ENCODE peak calls at places on chromosomes 6 and 20, in four cellular contexts. One of them, this sample, is unnamed.

GRCh38 chr6:18328549-18328922 is 58.6 kb upstream of the RNF144B start:
- DNase-seq in effector memory CD8-positive, alpha-beta T cell: no peak
- DNase-seq in AG09309: no peak
- DNase-seq in NCI-H345: no peak
- DNase-seq in this sample: peak; percentile 33

GRCh38 chr6:93621400-93621799 is 202.0 kb upstream of the EPHA7 start:
- DNase-seq in effector memory CD8-positive, alpha-beta T cell: no peak
- DNase-seq in AG09309: no peak
- DNase-seq in NCI-H345: no peak
- DNase-seq in this sample: no peak

GRCh38 chr6:144931172-144932035 is 646.3 kb downstream of the UTRN start:
- DNase-seq in effector memory CD8-positive, alpha-beta T cell: peak; percentile 7
- DNase-seq in NCI-H345: peak; percentile 8
- DNase-seq in AG09309: no peak
- DNase-seq in this sample: no peak

GRCh38 chr6:49336514-49337131 is 126.4 kb downstream of the MMUT start:
- DNase-seq in NCI-H345: no peak
- DNase-seq in effector memory CD8-positive, alpha-beta T cell: no peak
- DNase-seq in AG09309: peak; percentile 46
- DNase-seq in this sample: peak; percentile 36

GRCh38 chr6:25835442-25836283 is 3.8 kb upstream of the SLC17A1 start:
- DNase-seq in effector memory CD8-positive, alpha-beta T cell: no peak
- DNase-seq in AG09309: no peak
- DNase-seq in NCI-H345: no peak
- DNase-seq in this sample: no peak

GRCh38 chr6:33607784-33608161 is 13.3 kb upstream of the ITPR3 start:
- DNase-seq in effector memory CD8-positive, alpha-beta T cell: no peak
- DNase-seq in AG09309: no peak
- DNase-seq in NCI-H345: peak; percentile 21
- DNase-seq in this sample: peak; percentile 68

GRCh38 chr6:159169193-159169555 is at the start of gene FNDC1:
- DNase-seq in effector memory CD8-positive, alpha-beta T cell: peak; percentile 30
- DNase-seq in AG09309: no peak
- DNase-seq in NCI-H345: peak; percentile 54
- DNase-seq in this sample: no peak

GRCh38 chr6:145887969-145888368 is 73.4 kb upstream of the FBXO30 start:
- DNase-seq in AG09309: no peak
- DNase-seq in NCI-H345: no peak
- DNase-seq in effector memory CD8-positive, alpha-beta T cell: peak; percentile 22
- DNase-seq in this sample: no peak

GRCh38 chr6:99434702-99435530 is 9.8 kb upstream of the PNISR start:
- DNase-seq in NCI-H345: no peak
- DNase-seq in AG09309: no peak
- DNase-seq in effector memory CD8-positive, alpha-beta T cell: no peak
- DNase-seq in this sample: no peak

GRCh38 chr20:39661833-39662232 is 699.7 kb downstream of the DHX35 start:
- DNase-seq in NCI-H345: no peak
- DNase-seq in AG09309: no peak
- DNase-seq in effector memory CD8-positive, alpha-beta T cell: no peak
- DNase-seq in this sample: peak; percentile 27

GRCh38 chr6:97052152-97052787 is 127.7 kb downstream of the KLHL32 start:
- DNase-seq in effector memory CD8-positive, alpha-beta T cell: no peak
- DNase-seq in NCI-H345: no peak
- DNase-seq in AG09309: no peak
- DNase-seq in this sample: no peak

This sample was measured in Caki2.